ENCODE peak calls at places on chromosomes 7 and 10, in ten cellular contexts. C, X, W, O, A, P, N, F, K and Q are unnamed samples.

GRCh38 chr10:132170561-132171361 is 16.0 kb upstream of the DPYSL4 start:
- DNase-seq in C (no peak), X (no peak), W (no peak), O (no peak), A (no peak), P (no peak), N (no peak), F (peak), K (no peak), Q (no peak)

GRCh38 chr10:119370972-119371703 is 163.8 kb downstream of the GRK5 start:
- DNase-seq in C (no peak), X (peak), W (peak), O (no peak), A (no peak), P (no peak), N (no peak), F (no peak), K (no peak), Q (peak)

GRCh38 chr7:92831716-92832622 is 4.4 kb downstream of the CDK6 start:
- DNase-seq in C (no peak), X (no peak), W (peak), O (no peak), A (no peak), P (no peak), N (no peak), F (peak), K (peak), Q (peak)

GRCh38 chr10:117468665-117469064 is 73.9 kb upstream of the EMX2 start:
- DNase-seq in C (no peak), X (no peak), W (no peak), O (no peak), A (no peak), P (no peak), N (no peak), F (no peak), K (no peak), Q (no peak)

GRCh38 chr7:12524794-12525386 is 45.6 kb upstream of the SCIN start:
- DNase-seq in C (no peak), X (no peak), W (peak), O (no peak), A (no peak), P (no peak), N (peak), F (peak), K (peak), Q (peak)

GRCh38 chr7:159136442-159136841 is 8.2 kb downstream of the VIPR2 start:
- DNase-seq in C (peak), X (no peak), W (no peak), O (no peak), A (no peak), P (no peak), N (no peak), F (no peak), K (no peak), Q (no peak)

GRCh38 chr7:152335900-152336571 is 99.8 kb downstream of the KMT2C start:
- DNase-seq in C (no peak), X (no peak), W (no peak), O (no peak), A (no peak), P (no peak), N (no peak), F (no peak), K (no peak), Q (no peak)

GRCh38 chr10:33008499-33009243 is 50.6 kb upstream of the ITGB1 start:
- DNase-seq in C (peak), X (peak), W (peak), O (peak), A (peak), P (no peak), N (peak), F (peak), K (peak), Q (peak)

GRCh38 chr10:71501402-71501801 is 104.7 kb downstream of the CDH23 start:
- DNase-seq in C (no peak), X (no peak), W (no peak), O (no peak), A (no peak), P (no peak), N (no peak), F (no peak), K (no peak), Q (no peak)

GRCh38 chr7:32535303-32535702 is 40.0 kb downstream of the AVL9 start:
- DNase-seq in C (no peak), X (no peak), W (no peak), O (no peak), A (no peak), P (no peak), N (no peak), F (no peak), K (no peak), Q (no peak)

GRCh38 chr10:78972160-78972946 is 96.4 kb upstream of the ZMIZ1 start:
- DNase-seq in C (peak), X (peak), W (peak), O (no peak), A (peak), P (no peak), N (no peak), F (peak), K (peak), Q (peak)

GRCh38 chr10:96765406-96766240 is 45.3 kb upstream of the PIK3AP1 start:
- DNase-seq in C (peak), X (peak), W (peak), O (peak), A (peak), P (no peak), N (no peak), F (peak), K (peak), Q (peak)

GRCh38 chr10:70981171-70981836 is 92.9 kb upstream of the PCBD1 start:
- DNase-seq in C (no peak), X (no peak), W (no peak), O (no peak), A (no peak), P (no peak), N (no peak), F (no peak), K (no peak), Q (no peak)

GRCh38 chr7:69123003-69123402 is 475.3 kb upstream of the AUTS2 start:
- DNase-seq in C (no peak), X (no peak), W (no peak), O (no peak), A (no peak), P (no peak), N (no peak), F (no peak), K (no peak), Q (no peak)

GRCh38 chr7:141073641-141074161 is at the start of gene TMEM178B:
- DNase-seq in C (no peak), X (no peak), W (peak), O (peak), A (peak), P (no peak), N (peak), F (peak), K (no peak), Q (peak)

GRCh38 chr7:149097088-149097487 is 6.6 kb upstream of the ZNF786 start:
- DNase-seq in C (no peak), X (no peak), W (no peak), O (no peak), A (no peak), P (no peak), N (no peak), F (peak), K (no peak), Q (peak)

GRCh38 chr7:119252962-119253361 is 1020.0 kb upstream of the KCND2 start:
- DNase-seq in C (no peak), X (no peak), W (no peak), O (no peak), A (no peak), P (no peak), N (no peak), F (no peak), K (no peak), Q (no peak)

GRCh38 chr7:102073931-102074880 is 212.5 kb upstream of the SH2B2 start:
- DNase-seq in C (no peak), X (no peak), W (no peak), O (no peak), A (no peak), P (no peak), N (no peak), F (no peak), K (no peak), Q (peak)

GRCh38 chr7:66265566-66265965 is 60.4 kb downstream of the TPST1 start:
- DNase-seq in C (no peak), X (no peak), W (peak), O (no peak), A (no peak), P (no peak), N (no peak), F (peak), K (no peak), Q (peak)

GRCh38 chr7:47254081-47255006 is 327.6 kb downstream of the TNS3 start:
- DNase-seq in C (peak), X (peak), W (peak), O (peak), A (peak), P (peak), N (peak), F (peak), K (peak), Q (peak)

GRCh38 chr7:32453286-32454011 is 36.7 kb downstream of the LSM5 start:
- DNase-seq in C (no peak), X (no peak), W (peak), O (no peak), A (no peak), P (no peak), N (peak), F (peak), K (no peak), Q (no peak)

GRCh38 chr10:97222346-97222961 is 36.7 kb upstream of the SLIT1 start:
- DNase-seq in C (no peak), X (no peak), W (no peak), O (no peak), A (peak), P (no peak), N (peak), F (no peak), K (no peak), Q (no peak)

GRCh38 chr10:48703776-48704555 is 19.3 kb downstream of the WDFY4 start:
- DNase-seq in C (no peak), X (no peak), W (no peak), O (no peak), A (no peak), P (no peak), N (no peak), F (no peak), K (no peak), Q (no peak)

GRCh38 chr10:71959526-71959925 is 4.7 kb upstream of the CHST3 start:
- DNase-seq in C (no peak), X (no peak), W (no peak), O (no peak), A (no peak), P (no peak), N (no peak), F (no peak), K (no peak), Q (no peak)

GRCh38 chr7:20892776-20893175 is 106.1 kb upstream of the SP8 start:
- DNase-seq in C (no peak), X (no peak), W (no peak), O (no peak), A (no peak), P (no peak), N (no peak), F (no peak), K (no peak), Q (no peak)

GRCh38 chr10:28331821-28332220 is 29.0 kb upstream of the MPP7 start:
- DNase-seq in C (no peak), X (no peak), W (peak), O (no peak), A (no peak), P (no peak), N (no peak), F (no peak), K (peak), Q (peak)

GRCh38 chr10:60611291-60611747 is 167.0 kb upstream of the CDK1 start:
- DNase-seq in C (no peak), X (no peak), W (peak), O (no peak), A (no peak), P (no peak), N (no peak), F (peak), K (peak), Q (peak)

GRCh38 chr10:84152769-84153168 is 13.5 kb downstream of the GHITM start:
- DNase-seq in C (no peak), X (no peak), W (no peak), O (no peak), A (no peak), P (no peak), N (no peak), F (no peak), K (no peak), Q (no peak)

GRCh38 chr10:77320852-77321496 is 316.6 kb downstream of the KCNMA1 start:
- DNase-seq in C (no peak), X (no peak), W (peak), O (no peak), A (no peak), P (no peak), N (no peak), F (no peak), K (no peak), Q (peak)

GRCh38 chr10:102714621-102715455 is at the start of gene SFXN2:
- DNase-seq in C (peak), X (peak), W (peak), O (peak), A (no peak), P (no peak), N (peak), F (no peak), K (no peak), Q (no peak)

GRCh38 chr10:10490187-10490980 is 527.3 kb upstream of the CELF2 start:
- DNase-seq in C (no peak), X (no peak), W (no peak), O (no peak), A (no peak), P (no peak), N (no peak), F (no peak), K (no peak), Q (peak)

GRCh38 chr10:70380350-70381135 is 1.9 kb downstream of the LRRC20 start:
- DNase-seq in C (no peak), X (no peak), W (no peak), O (no peak), A (no peak), P (no peak), N (no peak), F (no peak), K (no peak), Q (no peak)

GRCh38 chr10:28095791-28096367 is 97.0 kb upstream of the ODAD2 start:
- DNase-seq in C (no peak), X (no peak), W (peak), O (no peak), A (no peak), P (no peak), N (no peak), F (no peak), K (no peak), Q (no peak)

GRCh38 chr10:9301554-9301953 is 1247.1 kb downstream of the GATA3 start:
- DNase-seq in C (no peak), X (no peak), W (no peak), O (no peak), A (no peak), P (no peak), N (no peak), F (no peak), K (no peak), Q (no peak)

GRCh38 chr10:10796061-10796773 is 221.5 kb upstream of the CELF2 start:
- DNase-seq in C (no peak), X (peak), W (no peak), O (no peak), A (no peak), P (no peak), N (no peak), F (no peak), K (no peak), Q (no peak)

GRCh38 chr7:49776994-49777393 is 3.6 kb downstream of the VWC2 start:
- DNase-seq in C (no peak), X (peak), W (no peak), O (no peak), A (peak), P (no peak), N (no peak), F (peak), K (no peak), Q (no peak)

GRCh38 chr7:14806886-14807285 is 95.7 kb downstream of the DGKB start:
- DNase-seq in C (no peak), X (no peak), W (peak), O (no peak), A (no peak), P (no peak), N (no peak), F (peak), K (peak), Q (peak)

GRCh38 chr10:101775273-101776131 is at the start of gene FGF8:
- DNase-seq in C (peak), X (no peak), W (no peak), O (no peak), A (no peak), P (no peak), N (peak), F (no peak), K (no peak), Q (peak)